ENCODE peak calls at places on chromosomes 5 and 9, in four cellular contexts. A is heart right ventricle, G is prostate gland, Q is left ventricle myocardium inferior. I is an unnamed sample. For H3K27me3 and H3K4me1, the result is how much of the 10 kb centered on the place peaks cover.

GRCh38 chr9:135718616-135719015 is 16.6 kb downstream of the KCNT1 start:
- DNase-seq in A (no peak), G (no peak), Q (no peak), I (no peak)

GRCh38 chr5:68898961-68899471 is 194.8 kb upstream of the SLC30A5 start:
- DNase-seq in A (no peak), G (no peak), Q (no peak), I (no peak)

GRCh38 chr9:136345281-136346156 is 18.0 kb downstream of the DNLZ start:
- DNase-seq in A (peak), G (no peak), Q (peak), I (peak)

GRCh38 chr9:89746385-89747116 is 141.7 kb downstream of the GADD45G start:
- DNase-seq in A (peak), G (no peak), Q (peak), I (no peak)

GRCh38 chr9:37503736-37504135 is 18.0 kb downstream of the POLR1E start:
- DNase-seq in A (no peak), G (no peak), Q (no peak), I (no peak)

GRCh38 chr9:23123048-23123632 is 676.5 kb downstream of the DMRTA1 start:
- DNase-seq in A (no peak), G (peak), Q (no peak), I (no peak)

GRCh38 chr9:134807726-134808125 is 72.9 kb upstream of the FCN2 start:
- DNase-seq in A (peak), G (peak), Q (no peak), I (no peak)

GRCh38 chr5:148730272-148730954 is 76.1 kb upstream of the HTR4 start:
- DNase-seq in A (no peak), G (no peak), Q (no peak), I (no peak)

GRCh38 chr9:127067603-127068220 is 54.7 kb downstream of the ANGPTL2 start:
- DNase-seq in A (no peak), G (no peak), Q (no peak), I (peak)

GRCh38 chr9:130254753-130255637 is 10.6 kb upstream of the HMCN2 start:
- DNase-seq in A (no peak), G (no peak), Q (no peak), I (no peak)

GRCh38 chr5:65721050-65721774 is 697 bp downstream of the SGTB start:
- DNase-seq in A (peak), G (peak), Q (peak), I (peak)

GRCh38 chr5:109413463-109413862 is 3.7 kb upstream of the PJA2 start:
- DNase-seq in A (peak), G (no peak), Q (no peak), I (peak)

GRCh38 chr5:66171349-66172344 is 27.5 kb downstream of the SREK1 start:
- DNase-seq in A (peak), G (peak), Q (no peak), I (no peak)

GRCh38 chr5:52989025-52989780 is at the start of gene ITGA2:
- DNase-seq in A (peak), G (peak), Q (peak), I (peak)

GRCh38 chr5:23655674-23656073 is 148.3 kb downstream of the PRDM9 start:
- DNase-seq in A (no peak), G (no peak), Q (no peak), I (no peak)

GRCh38 chr9:95429948-95430620 is 86.7 kb downstream of the PTCH1 start:
- DNase-seq in A (no peak), G (no peak), Q (no peak), I (no peak)

GRCh38 chr9:129176786-129177442 is 1.1 kb downstream of the IER5L start:
- DNase-seq in A (no peak), G (peak), Q (peak), I (no peak)

GRCh38 chr5:143664623-143665022 is 147.3 kb upstream of the HMHB1 start:
- DNase-seq in A (no peak), G (no peak), Q (no peak), I (no peak)

GRCh38 chr9:129449066-129449465 is 171.8 kb downstream of the C9orf50 start:
- DNase-seq in A (no peak), G (no peak), Q (no peak), I (no peak)

GRCh38 chr9:20209421-20210340 is 412.6 kb downstream of the MLLT3 start:
- DNase-seq in A (no peak), G (no peak), Q (no peak), I (no peak)

GRCh38 chr5:116953251-116953934 is 378.8 kb upstream of the SEMA6A start:
- DNase-seq in A (no peak), G (no peak), Q (no peak), I (no peak)

GRCh38 chr5:89572696-89573095 is 689.7 kb upstream of the MEF2C start:
- DNase-seq in A (no peak), G (no peak), Q (no peak), I (no peak)

GRCh38 chr9:4489562-4489918 is 728 bp upstream of the SLC1A1 start:
- DNase-seq in A (peak), G (peak), Q (no peak), I (peak)

GRCh38 chr9:35645736-35646582 is 4.8 kb downstream of the SIT1 start:
- DNase-seq in A (no peak), G (peak), Q (no peak), I (peak)

GRCh38 chr5:133393776-133394476 is 218.4 kb downstream of the FSTL4 start:
- DNase-seq in A (no peak), G (no peak), Q (no peak), I (no peak)

GRCh38 chr5:142295084-142295758 is 29.6 kb downstream of the SPRY4 start:
- DNase-seq in A (peak), G (no peak), Q (peak), I (no peak)

GRCh38 chr5:140101179-140101578 is 12.7 kb upstream of the PURA start:
- DNase-seq in A (no peak), G (no peak), Q (no peak), I (no peak)
- H3K27me3 ChIP-seq in A (under half), G (under half), Q (under half), I (under half)

GRCh38 chr5:169289520-169289919 is 11.4 kb downstream of the SLIT3 start:
- DNase-seq in A (no peak), G (no peak), Q (no peak), I (no peak)

GRCh38 chr5:169288066-169288753 is 12.7 kb downstream of the SLIT3 start:
- DNase-seq in A (no peak), G (no peak), Q (no peak), I (no peak)

GRCh38 chr5:169283887-169284286 is 17.1 kb downstream of the SLIT3 start:
- DNase-seq in A (no peak), G (no peak), Q (no peak), I (no peak)

GRCh38 chr5:169287529-169287928 is 13.4 kb downstream of the SLIT3 start:
- DNase-seq in A (no peak), G (no peak), Q (no peak), I (no peak)

DNA sequence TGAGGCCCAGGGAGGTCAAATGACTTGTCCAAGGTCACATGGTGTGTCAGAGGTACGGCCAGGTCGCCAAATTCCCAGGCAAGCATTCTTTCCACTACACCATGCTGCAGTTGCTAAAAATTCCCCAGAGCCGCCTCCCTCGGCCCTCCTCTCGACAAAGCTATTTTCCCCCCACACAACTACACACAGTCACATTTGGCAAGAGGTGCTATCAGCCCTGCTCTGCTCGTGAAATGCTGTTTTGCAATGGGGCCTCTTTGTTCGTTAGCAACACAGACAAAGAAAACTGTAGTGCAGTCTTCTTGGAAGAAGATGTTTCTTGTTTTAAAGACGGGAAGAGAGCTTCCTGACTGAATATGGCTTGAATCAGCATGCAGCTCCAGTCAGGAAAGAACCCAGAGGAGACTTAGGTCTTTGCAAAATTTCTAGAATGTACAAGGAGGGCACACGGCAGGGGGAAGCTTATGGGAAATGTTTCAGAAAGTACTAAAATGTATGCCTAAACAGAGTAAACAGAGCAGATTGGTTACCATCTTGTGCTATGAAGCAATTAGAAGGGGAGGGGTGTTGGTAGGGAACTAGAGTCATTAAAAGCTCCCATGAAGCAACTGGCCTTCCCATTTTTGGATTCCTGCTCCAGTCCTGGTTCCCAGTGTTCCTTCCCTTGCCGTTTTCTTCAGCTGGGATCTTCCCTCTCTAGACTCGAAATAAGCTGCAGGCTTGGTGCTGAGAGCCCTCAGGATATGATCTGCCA is 14.2 kb downstream of the SLIT3 start:
- DNase-seq in A (peak), G (no peak), Q (peak), I (no peak)
- H3K4me1 ChIP-seq in A (under half), G (under half), Q (under half), I (under half)

DNA sequence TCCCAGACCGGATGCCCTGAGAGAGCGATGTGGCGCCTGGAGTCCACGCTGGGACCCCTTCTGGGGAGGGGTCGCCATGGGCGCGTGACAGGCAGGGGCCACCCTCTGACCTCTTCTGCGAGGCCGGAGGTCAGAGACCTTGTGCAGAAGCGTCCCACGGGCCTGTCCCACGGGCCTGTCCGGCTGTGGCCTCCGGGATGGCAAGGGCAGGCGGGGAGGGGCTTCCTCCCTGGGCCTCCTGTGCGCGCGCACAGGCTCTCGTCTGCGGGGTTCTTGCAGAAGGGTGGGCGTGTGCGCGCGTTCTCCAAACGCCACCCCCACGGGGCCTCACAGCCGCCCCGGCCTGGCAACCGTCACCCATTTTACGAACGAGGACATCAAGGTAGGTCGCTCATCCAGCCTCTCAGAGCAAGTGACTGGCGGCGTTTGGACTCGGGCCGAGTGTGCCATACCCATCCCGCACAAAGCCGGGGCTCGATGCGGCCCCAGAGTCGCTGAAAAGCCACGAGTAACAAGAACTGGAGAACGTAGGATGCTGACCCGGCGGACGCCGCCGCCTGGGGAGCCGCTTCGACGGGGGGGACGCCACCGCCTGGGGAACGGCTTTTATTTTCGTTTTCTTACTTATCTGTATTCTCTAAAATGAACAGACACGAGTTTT is 897 bp downstream of the AHRR start:
- DNase-seq in A (no peak), G (no peak), Q (no peak), I (no peak)
- H3K4me3 ChIP-seq in A (peak), G (peak), Q (peak), I (peak)

DNA sequence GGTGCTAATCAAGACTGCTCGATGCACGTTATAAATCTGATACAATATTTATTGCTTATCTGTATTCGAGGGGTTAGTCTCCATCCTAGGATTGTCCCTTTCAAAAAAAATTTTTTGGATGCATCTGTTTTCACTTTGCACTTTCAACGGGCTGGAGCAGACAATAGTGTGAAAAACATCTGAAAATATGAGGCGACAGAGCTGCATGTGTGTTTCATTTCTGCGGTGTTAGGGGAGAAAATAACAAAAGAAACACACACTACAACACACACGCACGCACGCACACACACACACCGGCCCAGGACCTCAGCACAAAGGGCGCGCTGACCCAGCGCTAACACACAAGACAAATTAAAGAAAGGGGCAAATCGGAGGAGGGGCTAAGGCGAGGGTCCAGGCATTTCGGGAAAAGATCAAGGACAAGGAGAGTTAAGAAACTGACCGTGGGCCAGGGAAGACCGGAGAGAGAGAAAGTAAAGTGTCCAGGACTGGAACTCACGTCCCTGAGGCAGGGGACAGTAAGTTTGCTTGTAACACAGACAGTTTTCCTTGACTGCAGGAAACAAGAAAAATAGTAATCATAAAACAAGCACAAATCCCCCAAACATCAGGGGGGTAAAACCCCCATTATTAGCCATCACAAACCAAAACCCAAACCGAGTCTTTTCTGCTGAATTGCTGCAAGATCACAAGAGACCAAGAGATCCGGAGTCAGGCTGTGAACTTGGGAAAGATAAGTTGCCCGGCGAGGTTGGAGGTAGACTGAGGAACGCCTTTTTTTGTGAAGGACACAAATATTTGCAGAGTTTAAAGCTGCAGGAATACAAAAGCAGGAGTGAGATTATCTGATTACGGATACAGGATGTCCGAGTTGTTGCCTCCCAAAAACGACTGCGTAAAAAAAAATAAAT is 302.1 kb downstream of the PARP8 start:
- DNase-seq in A (no peak), G (no peak), Q (no peak), I (no peak)
- H3K27me3 ChIP-seq in A (half or more), G (under half), Q (half or more), I (half or more)

DNA sequence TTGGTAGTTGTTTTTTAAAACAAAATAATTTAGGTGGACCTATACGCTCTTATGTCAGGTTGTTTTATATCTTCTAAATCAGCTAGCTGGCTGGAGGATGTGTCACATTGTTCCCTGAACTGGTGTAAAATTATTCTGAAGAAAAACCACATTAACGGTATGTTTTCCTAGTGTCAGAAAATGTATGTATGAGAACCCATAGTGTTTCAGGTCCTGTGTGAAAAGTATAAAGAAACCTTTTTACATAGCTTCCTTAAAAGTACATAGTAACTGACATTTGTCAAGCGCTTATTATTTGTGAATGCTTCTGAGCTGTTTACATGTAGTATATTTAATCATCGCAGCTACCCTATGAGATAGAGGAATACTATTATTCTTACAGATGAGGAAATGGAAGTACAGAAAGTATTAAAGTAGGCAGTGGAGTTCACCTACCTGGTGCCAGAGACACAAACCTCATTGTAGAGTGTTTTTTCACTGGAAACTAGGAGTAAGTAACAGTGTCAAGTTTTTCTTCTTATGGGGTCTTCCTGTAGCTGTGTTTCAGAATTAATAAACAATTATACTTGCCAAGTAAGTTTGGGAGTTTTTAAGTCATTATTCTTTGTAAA is 10.4 kb upstream of the FAM120AOS start:
- DNase-seq in A (no peak), G (no peak), Q (no peak), I (no peak)
- H3K4me1 ChIP-seq in A (half or more), G (under half), Q (half or more), I (half or more)